ENCODE peak calls at places on chromosomes 5 and 9, in ten cellular contexts. K is WERI-Rb-1; R is lower lobe of right lung; H is astrocyte; C is CD4-positive, alpha-beta T cell; Z is HCT116; W is CD8-positive, alpha-beta T cell; A is foreskin fibroblast; O is ovary; Y is endothelial cell. X is an unnamed sample.

GRCh38 chr5:4295663-4296339 is 700.2 kb downstream of the IRX1 start:
- DNase-seq in Z (no peak), C (no peak), K (peak), R (no peak), A (no peak), O (no peak), W (no peak), Y (peak), H (peak), X (no peak)

GRCh38 chr5:60092671-60093422 is 199.3 kb upstream of the PDE4D start:
- DNase-seq in K (no peak), Y (no peak), W (no peak), Z (no peak), H (peak), C (no peak), O (no peak), A (peak), R (no peak), X (no peak)

GRCh38 chr5:135944967-135945560 is 9.7 kb downstream of the LECT2 start:
- DNase-seq in Z (peak), H (peak), W (no peak), R (no peak), A (peak), O (peak), K (peak), Y (peak), C (no peak), X (no peak)

GRCh38 chr5:39203951-39204350 is 15.4 kb downstream of the FYB1 start:
- DNase-seq in R (no peak), A (no peak), O (no peak), W (no peak), H (no peak), Y (no peak), Z (no peak), C (no peak), K (no peak), X (no peak)

GRCh38 chr5:81719743-81720142 is 31.2 kb downstream of the SSBP2 start:
- DNase-seq in Z (no peak), C (no peak), R (no peak), K (no peak), H (no peak), Y (no peak), A (no peak), O (no peak), W (no peak), X (no peak)

GRCh38 chr5:67149933-67150523 is 46.6 kb downstream of the CD180 start:
- DNase-seq in Y (no peak), C (no peak), H (no peak), Z (no peak), O (no peak), A (peak), W (no peak), R (no peak), K (no peak), X (no peak)

GRCh38 chr5:62260510-62260909 is 45.5 kb upstream of the KIF2A start:
- DNase-seq in W (no peak), K (no peak), C (no peak), A (peak), R (no peak), H (no peak), Z (no peak), O (no peak), Y (no peak), X (no peak)

GRCh38 chr5:59598547-59598874 is 295.0 kb downstream of the PDE4D start:
- DNase-seq in O (no peak), Z (no peak), H (no peak), K (no peak), R (no peak), W (no peak), A (no peak), C (no peak), Y (no peak), X (no peak)

GRCh38 chr5:141835928-141836667 is 42.1 kb downstream of the PCDH1 start:
- DNase-seq in W (no peak), O (no peak), K (no peak), H (peak), C (no peak), R (no peak), Y (no peak), A (no peak), Z (no peak), X (no peak)

GRCh38 chr9:127803507-127804352 is 1.0 kb downstream of the FPGS start:
- DNase-seq in C (no peak), A (peak), R (peak), W (no peak), O (no peak), H (no peak), Y (no peak), K (no peak), Z (no peak), X (no peak)

GRCh38 chr5:96790851-96791513 is 16.8 kb downstream of the ERAP1 start:
- DNase-seq in O (no peak), Z (no peak), A (peak), K (no peak), Y (no peak), R (no peak), H (peak), C (no peak), W (no peak), X (no peak)

GRCh38 chr5:39876146-39876545 is 451.4 kb upstream of the DAB2 start:
- DNase-seq in C (no peak), K (no peak), O (no peak), Y (no peak), W (no peak), Z (no peak), H (no peak), A (no peak), R (no peak), X (no peak)

GRCh38 chr9:125089331-125089730 is 54.0 kb downstream of the SCAI start:
- DNase-seq in H (no peak), K (no peak), O (no peak), Z (no peak), Y (no peak), C (no peak), W (no peak), R (no peak), A (no peak), X (no peak)

GRCh38 chr5:159451197-159452052 is 121.1 kb upstream of the IL12B start:
- DNase-seq in O (peak), Y (no peak), A (peak), K (no peak), Z (peak), W (no peak), H (peak), C (no peak), R (no peak), X (no peak)

GRCh38 chr9:96169901-96170300 is 132.1 kb downstream of the HSD17B3 start:
- DNase-seq in A (no peak), R (no peak), K (no peak), C (no peak), Y (no peak), H (no peak), W (no peak), O (no peak), Z (no peak), X (no peak)

GRCh38 chr9:36078047-36078446 is 41.3 kb downstream of the RECK start:
- DNase-seq in O (no peak), Y (no peak), K (no peak), W (no peak), H (no peak), R (no peak), Z (no peak), A (no peak), C (no peak), X (no peak)

GRCh38 chr5:142981886-142982820 is 212.0 kb downstream of the ARHGAP26 start:
- DNase-seq in Z (no peak), C (no peak), O (peak), A (peak), W (no peak), K (peak), H (peak), R (peak), Y (no peak), X (no peak)

GRCh38 chr5:1770443-1770802 is 29.2 kb downstream of the MRPL36 start:
- DNase-seq in C (no peak), H (no peak), K (no peak), O (no peak), Z (no peak), R (no peak), A (no peak), Y (no peak), W (no peak), X (peak)

GRCh38 chr5:125446986-125447385 is 700.5 kb upstream of the ZNF608 start:
- DNase-seq in W (no peak), C (no peak), Z (no peak), K (no peak), H (peak), A (peak), R (no peak), O (no peak), Y (no peak), X (no peak)

GRCh38 chr5:159781626-159782157 is 134.6 kb upstream of the ADRA1B start:
- DNase-seq in A (no peak), W (no peak), R (no peak), K (no peak), Z (no peak), O (no peak), H (no peak), Y (no peak), C (no peak), X (no peak)

GRCh38 chr5:180399931-180400330 is 46.8 kb upstream of the GFPT2 start:
- DNase-seq in A (no peak), C (no peak), K (no peak), W (no peak), O (no peak), Y (no peak), Z (no peak), R (no peak), H (no peak), X (no peak)

GRCh38 chr5:141778683-141779082 is 96.7 kb upstream of the ARAP3 start:
- DNase-seq in W (no peak), C (no peak), A (no peak), Z (no peak), H (no peak), K (no peak), R (no peak), Y (no peak), O (no peak), X (no peak)

GRCh38 chr9:73863924-73864323 is 633.2 kb upstream of the RORB start:
- DNase-seq in Z (no peak), W (no peak), R (no peak), A (peak), H (peak), Y (no peak), O (no peak), C (no peak), K (no peak), X (no peak)

GRCh38 chr5:71937906-71938698 is 169.2 kb upstream of the MAP1B start:
- DNase-seq in O (no peak), Y (no peak), C (no peak), W (no peak), Z (no peak), K (no peak), A (no peak), R (no peak), H (no peak), X (no peak)

GRCh38 chr5:36357391-36357790 is 55.7 kb upstream of the RANBP3L start:
- DNase-seq in H (peak), W (no peak), Y (no peak), Z (no peak), C (no peak), A (peak), O (no peak), R (no peak), K (no peak), X (no peak)

GRCh38 chr9:8351431-8351830 is 551.9 kb upstream of the DMAC1 start:
- DNase-seq in C (no peak), R (no peak), Y (no peak), K (no peak), W (no peak), O (no peak), A (no peak), Z (no peak), H (no peak), X (no peak)

GRCh38 chr9:87950765-87951488 is 23.4 kb downstream of the CDK20 start:
- DNase-seq in W (no peak), Y (no peak), H (no peak), O (no peak), A (peak), C (no peak), R (no peak), K (no peak), Z (peak), X (no peak)

GRCh38 chr5:108421713-108422112 is 39.8 kb upstream of the FBXL17 start:
- DNase-seq in C (no peak), Y (no peak), W (no peak), A (peak), O (no peak), R (no peak), K (no peak), H (no peak), Z (no peak), X (no peak)

DNA sequence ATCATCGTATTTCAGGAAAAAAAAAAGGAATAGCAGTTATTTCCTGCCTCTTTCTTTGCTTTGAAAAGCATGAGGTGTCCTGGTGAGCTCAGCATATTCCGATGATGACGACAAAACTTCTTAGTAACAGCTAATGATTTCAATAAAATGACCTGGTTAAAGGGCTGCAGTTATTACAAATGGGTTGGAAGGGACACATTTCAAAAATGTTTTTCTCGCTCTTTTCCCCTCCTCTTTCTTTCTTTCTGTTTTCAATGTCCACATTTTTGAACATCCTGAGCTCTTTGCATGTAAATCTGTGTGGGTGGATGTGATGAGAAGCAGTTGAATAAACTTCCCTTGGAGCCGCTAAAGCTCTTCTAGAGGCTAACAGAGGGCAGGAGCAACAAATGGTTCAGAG is 186.8 kb upstream of the SLC27A6 start:
- DNase-seq in H (peak), R (no peak), W (no peak), O (no peak), A (peak), Y (no peak), C (no peak), K (no peak), Z (no peak), X (no peak)
- TF ChIP-seq CTCF in H (no peak), R (no peak), W (no peak), O (no peak), A (no peak), Y (no peak), C (no peak), K (no peak), Z (no peak), X (no peak)

GRCh38 chr9:97848237-97848581 is 4.8 kb upstream of the FOXE1 start:
- DNase-seq in C (no peak), W (no peak), Y (no peak), H (no peak), Z (no peak), A (no peak), R (no peak), K (no peak), O (no peak), X (no peak)
- TF ChIP-seq CTCF in C (no peak), W (no peak), Y (no peak), H (peak), Z (no peak), A (peak), R (no peak), K (peak), O (no peak), X (peak)

DNA sequence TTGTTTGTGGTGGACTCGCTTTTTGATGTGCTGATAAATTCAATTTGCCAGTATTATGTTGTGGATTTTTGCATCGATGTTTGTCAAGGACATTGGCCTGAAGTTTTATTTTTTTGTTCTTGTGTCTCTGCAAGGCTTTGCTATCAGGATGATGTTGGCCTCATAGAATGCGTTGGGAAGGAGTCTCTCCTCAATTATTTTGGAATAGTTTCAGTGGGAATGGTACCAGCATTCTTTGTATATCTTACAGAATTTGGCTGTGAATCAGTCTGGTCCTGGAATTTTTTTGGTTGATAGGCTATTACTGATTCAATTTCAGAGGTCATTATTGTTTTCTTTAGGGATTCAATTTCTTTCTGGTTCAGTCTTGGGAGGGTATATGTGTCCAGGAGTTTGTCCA is 141.4 kb upstream of the RGS7BP start:
- DNase-seq in O (no peak), A (no peak), C (no peak), K (no peak), Z (no peak), Y (no peak), W (no peak), R (no peak), H (peak), X (no peak)
- TF ChIP-seq CTCF in O (no peak), A (no peak), C (no peak), K (no peak), Z (no peak), Y (no peak), W (no peak), R (no peak), H (no peak), X (no peak)

GRCh38 chr5:171845040-171845439 is 59.4 kb downstream of the SMIM23 start:
- DNase-seq in A (no peak), K (no peak), W (no peak), R (no peak), Y (no peak), Z (no peak), O (no peak), C (no peak), H (no peak), X (no peak)

GRCh38 chr5:171848006-171848405 is 62.4 kb downstream of the SMIM23 start:
- DNase-seq in A (no peak), C (no peak), Y (no peak), K (no peak), R (no peak), H (no peak), Z (no peak), O (no peak), W (no peak), X (no peak)

GRCh38 chr5:171847026-171847425 is 61.4 kb downstream of the SMIM23 start:
- DNase-seq in H (no peak), K (no peak), Y (no peak), W (no peak), R (no peak), O (no peak), Z (no peak), C (no peak), A (no peak), X (no peak)

GRCh38 chr5:171848487-171848886 is 62.9 kb downstream of the SMIM23 start:
- DNase-seq in H (no peak), R (no peak), W (no peak), K (no peak), A (no peak), O (no peak), C (no peak), Z (no peak), Y (no peak), X (no peak)

GRCh38 chr5:171845857-171846785 is 60.5 kb downstream of the SMIM23 start:
- DNase-seq in K (no peak), W (no peak), O (no peak), Y (no peak), Z (no peak), C (no peak), H (no peak), A (peak), R (no peak), X (no peak)
- TF ChIP-seq CTCF in K (peak), W (no peak), O (no peak), Y (no peak), Z (no peak), C (no peak), H (no peak), A (no peak), R (no peak), X (peak)

GRCh38 chr5:178537467-178538381 is 52.5 kb downstream of the COL23A1 start:
- DNase-seq in K (no peak), A (no peak), R (no peak), H (no peak), C (no peak), Y (no peak), Z (no peak), W (no peak), O (no peak), X (peak)
- TF ChIP-seq CTCF in K (no peak), A (no peak), R (no peak), H (no peak), C (no peak), Y (no peak), Z (no peak), W (no peak), O (no peak), X (no peak)

DNA sequence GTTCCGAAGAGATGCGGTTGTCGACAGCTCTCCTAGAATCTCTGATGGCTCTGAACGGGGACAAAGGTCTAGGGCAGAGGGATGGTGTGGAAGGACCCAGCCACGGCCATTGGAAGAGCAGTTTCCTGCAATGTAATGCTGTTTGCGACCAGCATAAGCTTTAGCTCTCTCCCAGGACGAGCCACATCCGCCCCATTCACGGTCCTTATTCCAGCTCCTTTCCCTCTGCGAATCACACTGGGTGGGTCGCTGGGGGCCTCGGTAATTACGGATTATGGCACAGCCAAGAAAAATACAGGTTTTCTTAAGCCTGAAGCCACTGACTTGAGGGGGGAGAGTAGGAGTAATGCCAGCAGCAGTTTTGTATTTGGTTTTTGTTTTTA is 22.7 kb downstream of the ANXA2R start:
- DNase-seq in O (no peak), A (peak), R (no peak), Z (no peak), W (no peak), Y (peak), K (no peak), C (peak), H (no peak), X (no peak)
- TF ChIP-seq CTCF in O (peak), A (no peak), R (no peak), Z (no peak), W (no peak), Y (no peak), K (no peak), C (no peak), H (no peak), X (no peak)

DNA sequence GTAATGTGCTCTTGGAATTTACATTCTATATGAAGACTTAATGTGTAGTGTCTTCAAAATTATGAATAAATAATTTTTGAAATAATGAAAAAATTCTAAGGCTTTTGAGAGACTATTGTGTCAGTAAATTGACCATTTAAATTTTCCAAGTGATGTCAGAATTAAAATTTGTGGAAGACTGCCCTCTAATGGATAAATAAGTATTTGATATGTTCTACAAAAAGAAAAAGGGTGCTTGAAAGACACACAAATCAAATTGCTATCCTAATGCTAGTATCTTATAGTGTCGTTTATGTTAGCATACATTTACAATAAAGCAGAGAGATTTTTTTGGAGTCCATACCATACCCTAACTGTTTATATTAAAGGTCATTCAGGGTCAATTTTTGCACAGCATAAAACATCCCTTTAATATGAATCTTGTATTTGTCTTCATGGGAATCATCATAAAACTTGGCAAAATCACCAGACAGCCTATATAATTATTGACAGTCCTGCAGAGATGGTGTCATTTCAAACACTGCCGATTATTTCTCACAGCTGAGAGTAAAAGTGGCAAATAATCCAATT is 120.8 kb upstream of the SLC27A6 start:
- DNase-seq in Z (no peak), O (no peak), Y (no peak), C (no peak), W (no peak), A (peak), R (no peak), K (no peak), H (peak), X (no peak)
- TF ChIP-seq CTCF in Z (peak), O (no peak), Y (peak), C (no peak), W (no peak), A (peak), R (peak), K (no peak), H (peak), X (peak)

GRCh38 chr9:10858817-10859216 is 246.0 kb upstream of the PTPRD start:
- DNase-seq in Y (no peak), O (no peak), R (no peak), H (no peak), C (no peak), Z (no peak), K (no peak), A (no peak), W (no peak), X (no peak)

DNA sequence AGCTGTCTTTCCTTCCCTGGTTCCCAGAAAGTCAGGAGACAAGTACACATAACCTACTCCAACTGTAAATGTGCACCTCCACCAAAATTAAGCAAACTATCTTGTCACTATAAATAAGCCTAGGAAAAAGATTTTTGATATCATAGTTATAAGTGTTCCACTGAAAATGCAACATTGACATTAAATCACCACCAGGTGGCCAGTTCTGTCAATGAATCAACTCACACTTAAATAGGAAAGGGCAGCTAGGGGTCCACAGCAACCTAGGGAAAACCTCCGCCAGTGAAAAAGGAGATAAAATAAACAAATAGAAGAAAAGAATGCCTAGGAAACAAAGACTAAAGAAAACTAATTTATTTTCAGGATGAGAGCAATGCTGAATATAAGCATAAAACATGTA is 243.0 kb upstream of the PTPRD start:
- DNase-seq in A (no peak), R (no peak), K (no peak), C (no peak), O (no peak), Y (peak), W (no peak), H (no peak), Z (no peak), X (no peak)
- TF ChIP-seq CTCF in A (no peak), R (no peak), K (no peak), C (no peak), O (no peak), Y (peak), W (no peak), H (peak), Z (no peak), X (peak)